ENCODE peak calls at places on chromosome 10, in nine cellular contexts. M is brain microvascular endothelial cell, Z is RWPE1, U is fibroblast of pulmonary artery, J is AG09309, E is suprapubic skin, F is fibroblast of the aortic adventitia, V is Peyer's patch, D is cardiac muscle cell. A is an unnamed sample.

GRCh38 chr10:921471-922414 is 9.8 kb downstream of the LARP4B start:
- DNase-seq in M (peak), Z (peak), U (peak), J (peak), E (no peak), F (peak), V (peak), D (no peak), A (no peak)

GRCh38 chr10:64733980-64734379 is 1212.8 kb downstream of the REEP3 start:
- DNase-seq in M (peak), Z (peak), U (peak), J (no peak), E (no peak), F (no peak), V (peak), D (peak), A (no peak)

GRCh38 chr10:62681211-62681940 is 123.1 kb upstream of the ADO start:
- DNase-seq in M (peak), Z (no peak), U (no peak), J (no peak), E (no peak), F (no peak), V (peak), D (peak), A (peak)

GRCh38 chr10:55200020-55200419 is 399.0 kb upstream of the PCDH15 start:
- DNase-seq in M (no peak), Z (no peak), U (no peak), J (no peak), E (no peak), F (no peak), V (no peak), D (no peak), A (no peak)

GRCh38 chr10:24168258-24169170 is 40.4 kb upstream of the KIAA1217 start:
- DNase-seq in M (no peak), Z (no peak), U (no peak), J (no peak), E (no peak), F (peak), V (no peak), D (peak), A (no peak)

GRCh38 chr10:69573056-69573806 is at the start of gene NEUROG3:
- DNase-seq in M (no peak), Z (no peak), U (no peak), J (no peak), E (no peak), F (no peak), V (no peak), D (no peak), A (no peak)

GRCh38 chr10:18254086-18254485 is 113.9 kb downstream of the CACNB2 start:
- DNase-seq in M (no peak), Z (no peak), U (no peak), J (no peak), E (no peak), F (peak), V (no peak), D (no peak), A (no peak)

GRCh38 chr10:114261116-114261515 is 22.1 kb downstream of the VWA2 start:
- DNase-seq in M (peak), Z (no peak), U (peak), J (peak), E (no peak), F (peak), V (no peak), D (no peak), A (no peak)

GRCh38 chr10:1178506-1178905 is 122.3 kb downstream of the WDR37 start:
- DNase-seq in M (no peak), Z (no peak), U (no peak), J (no peak), E (no peak), F (no peak), V (no peak), D (no peak), A (no peak)

GRCh38 chr10:101047961-101048892 is 13.6 kb upstream of the KAZALD1 start:
- DNase-seq in M (no peak), Z (no peak), U (no peak), J (no peak), E (no peak), F (no peak), V (no peak), D (no peak), A (no peak)

GRCh38 chr10:77386833-77387232 is 250.8 kb downstream of the KCNMA1 start:
- DNase-seq in M (peak), Z (no peak), U (peak), J (peak), E (no peak), F (peak), V (no peak), D (no peak), A (no peak)

GRCh38 chr10:87817291-87817872 is 644 bp downstream of the ATAD1 start:
- DNase-seq in M (peak), Z (no peak), U (peak), J (no peak), E (no peak), F (peak), V (no peak), D (no peak), A (no peak)

GRCh38 chr10:128064615-128065580 is 61.3 kb downstream of the MKI67 start:
- DNase-seq in M (peak), Z (peak), U (peak), J (peak), E (peak), F (peak), V (peak), D (no peak), A (peak)

GRCh38 chr10:22468570-22469320 is 123.4 kb downstream of the SPAG6 start:
- DNase-seq in M (no peak), Z (no peak), U (no peak), J (no peak), E (no peak), F (no peak), V (no peak), D (no peak), A (no peak)

GRCh38 chr10:52578871-52579405 is 193.6 kb downstream of the MBL2 start:
- DNase-seq in M (peak), Z (no peak), U (peak), J (no peak), E (no peak), F (peak), V (no peak), D (no peak), A (no peak)

GRCh38 chr10:128440513-128441160 is 314.4 kb upstream of the MKI67 start:
- DNase-seq in M (no peak), Z (no peak), U (no peak), J (no peak), E (no peak), F (no peak), V (no peak), D (peak), A (no peak)

GRCh38 chr10:102801496-102801895 is 35.7 kb downstream of the CYP17A1 start:
- DNase-seq in M (no peak), Z (no peak), U (peak), J (no peak), E (no peak), F (peak), V (no peak), D (no peak), A (no peak)

GRCh38 chr10:43362191-43362839 is 9.1 kb upstream of the FXYD4 start:
- DNase-seq in M (peak), Z (peak), U (peak), J (no peak), E (peak), F (peak), V (peak), D (peak), A (peak)

GRCh38 chr10:130038019-130038555 is 72.5 kb downstream of the C10orf143 start:
- DNase-seq in M (no peak), Z (no peak), U (no peak), J (no peak), E (no peak), F (no peak), V (peak), D (no peak), A (no peak)

GRCh38 chr10:66151346-66151745 is 774.5 kb upstream of the LRRTM3 start:
- DNase-seq in M (no peak), Z (no peak), U (peak), J (no peak), E (no peak), F (no peak), V (no peak), D (no peak), A (no peak)

GRCh38 chr10:5911670-5912069 is 21.6 kb downstream of the FBH1 start:
- DNase-seq in M (no peak), Z (no peak), U (no peak), J (no peak), E (no peak), F (no peak), V (no peak), D (no peak), A (no peak)

GRCh38 chr10:89793649-89794254 is 92.4 kb downstream of the KIF20B start:
- DNase-seq in M (peak), Z (peak), U (peak), J (peak), E (no peak), F (peak), V (peak), D (peak), A (no peak)
- TF ChIP-seq CTCF in M (peak), Z (peak), U (peak), J (peak), E (peak), F (peak), V (peak), D (peak), A (peak)

GRCh38 chr10:91875156-91875555 is 34.1 kb downstream of the FGFBP3 start:
- DNase-seq in M (no peak), Z (no peak), U (no peak), J (no peak), E (no peak), F (no peak), V (no peak), D (no peak), A (no peak)
- TF ChIP-seq CTCF in M (no peak), Z (no peak), U (no peak), J (no peak), E (no peak), F (no peak), V (no peak), D (no peak), A (no peak)

GRCh38 chr10:60465801-60466200 is 76.1 kb upstream of the ANK3 start:
- DNase-seq in M (peak), Z (no peak), U (peak), J (no peak), E (no peak), F (peak), V (no peak), D (no peak), A (no peak)

GRCh38 chr10:60466267-60467201 is 76.9 kb upstream of the ANK3 start:
- DNase-seq in M (no peak), Z (no peak), U (no peak), J (no peak), E (no peak), F (peak), V (no peak), D (no peak), A (no peak)

GRCh38 chr10:60461688-60462087 is 72.0 kb upstream of the ANK3 start:
- DNase-seq in M (no peak), Z (no peak), U (no peak), J (no peak), E (no peak), F (no peak), V (no peak), D (no peak), A (peak)

GRCh38 chr10:60464659-60465058 is 75.0 kb upstream of the ANK3 start:
- DNase-seq in M (no peak), Z (no peak), U (no peak), J (no peak), E (no peak), F (no peak), V (no peak), D (no peak), A (no peak)

DNA sequence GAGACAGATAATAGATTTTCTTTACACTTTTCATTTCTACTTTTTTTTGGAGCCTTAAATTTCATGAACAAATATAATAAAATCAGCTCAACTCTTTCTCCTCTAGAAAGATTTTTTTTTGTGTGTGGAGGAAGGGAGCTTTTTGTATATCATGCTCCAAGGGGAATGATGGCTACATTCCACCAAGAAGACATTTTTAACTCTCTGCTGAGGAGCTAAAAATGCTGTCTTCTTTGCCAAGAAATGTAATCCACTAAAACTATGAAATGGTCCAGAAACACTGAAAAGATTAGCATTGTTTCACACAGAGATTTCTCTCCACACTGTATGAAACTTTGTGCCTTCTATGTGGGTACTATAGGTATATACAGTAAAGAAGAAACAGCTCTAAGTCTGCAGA is 74.1 kb upstream of the ANK3 start:
- DNase-seq in M (no peak), Z (no peak), U (no peak), J (no peak), E (no peak), F (peak), V (no peak), D (no peak), A (no peak)
- TF ChIP-seq CTCF in M (no peak), Z (no peak), U (no peak), J (no peak), E (no peak), F (no peak), V (no peak), D (no peak), A (no peak)

GRCh38 chr10:88991161-88991899 is 732 bp downstream of the FAS start:
- DNase-seq in M (peak), Z (peak), U (peak), J (no peak), E (peak), F (peak), V (peak), D (peak), A (peak)
- TF ChIP-seq CTCF in M (no peak), Z (no peak), U (no peak), J (no peak), E (no peak), F (peak), V (no peak), D (peak), A (no peak)

GRCh38 chr10:132458595-132459251 is 61.7 kb downstream of the PWWP2B start:
- DNase-seq in M (no peak), Z (peak), U (peak), J (no peak), E (no peak), F (peak), V (peak), D (peak), A (peak)
- TF ChIP-seq CTCF in M (peak), Z (peak), U (peak), J (peak), E (peak), F (peak), V (peak), D (peak), A (peak)